ENCODE peak calls at places on chromosome 18, in five cellular contexts. U, X, O, A and T are unnamed samples.

GRCh38 chr18:62771494-62771893 is 56.2 kb downstream of the PHLPP1 start:
- DNase-seq in O (no peak), A (no peak), X (no peak), U (no peak), T (no peak)

GRCh38 chr18:41756141-41756540 is 198.9 kb upstream of the PIK3C3 start:
- DNase-seq in U (no peak), X (no peak), O (no peak), A (no peak), T (no peak)

GRCh38 chr18:58386780-58387179 is 242.1 kb downstream of the ALPK2 start:
- DNase-seq in A (no peak), U (no peak), X (no peak), O (no peak), T (no peak)

GRCh38 chr18:50286391-50287027 is 983 bp downstream of the CXXC1 start:
- DNase-seq in O (no peak), A (peak; percentile 86), X (no peak), U (no peak), T (peak; percentile 42)

GRCh38 chr18:10122116-10122515 is 208.3 kb downstream of the VAPA start:
- DNase-seq in X (no peak), O (peak; percentile 24), A (no peak), U (no peak), T (no peak)

GRCh38 chr18:50138181-50139064 is 56.5 kb downstream of the MYO5B start:
- DNase-seq in O (no peak), U (no peak), A (no peak), X (no peak), T (no peak)

GRCh38 chr18:74128114-74128513 is 19.5 kb downstream of the FBXO15 start:
- DNase-seq in A (no peak), U (no peak), O (no peak), X (no peak), T (no peak)

GRCh38 chr18:64337018-64337417 is 188.1 kb upstream of the LINC00305 start:
- DNase-seq in U (no peak), A (no peak), O (no peak), X (no peak), T (no peak)

GRCh38 chr18:33472554-33472953 is 32.0 kb upstream of the CCDC178 start:
- DNase-seq in A (no peak), X (no peak), U (no peak), O (no peak), T (no peak)

GRCh38 chr18:56575819-56576663 is 62.4 kb downstream of the TXNL1 start:
- DNase-seq in O (peak; percentile 51), A (peak; percentile 41), X (no peak), U (peak; percentile 34), T (no peak)

GRCh38 chr18:56568986-56569385 is 69.4 kb downstream of the TXNL1 start:
- DNase-seq in A (no peak), O (no peak), U (no peak), X (no peak), T (no peak)

GRCh38 chr18:967037-967576 is 62.4 kb downstream of the ADCYAP1 start:
- DNase-seq in U (no peak), O (no peak), A (peak; percentile 32), X (no peak), T (no peak)

GRCh38 chr18:31977270-31977872 is 34.4 kb upstream of the TRAPPC8 start:
- DNase-seq in U (no peak), X (peak; percentile 7), O (peak; percentile 33), A (peak; percentile 64), T (peak; percentile 8)

GRCh38 chr18:2970762-2971659 is 41.9 kb downstream of the LPIN2 start:
- DNase-seq in O (no peak), U (no peak), X (peak; percentile 52), A (peak; percentile 50), T (no peak)

GRCh38 chr18:70004698-70005097 is 57.0 kb upstream of the CD226 start:
- DNase-seq in A (no peak), O (no peak), X (no peak), U (no peak), T (no peak)

GRCh38 chr18:27109403-27109802 is 75.7 kb downstream of the CHST9 start:
- DNase-seq in O (no peak), U (no peak), X (no peak), A (no peak), T (no peak)

GRCh38 chr18:8224576-8224975 is 384.7 kb upstream of the RAB12 start:
- DNase-seq in X (no peak), U (no peak), O (no peak), A (no peak), T (no peak)

GRCh38 chr18:56576826-56577573 is 61.4 kb downstream of the TXNL1 start:
- DNase-seq in X (no peak), O (no peak), A (no peak), U (no peak), T (no peak)

GRCh38 chr18:1048048-1048447 is 143.4 kb downstream of the ADCYAP1 start:
- DNase-seq in A (no peak), O (no peak), X (no peak), U (no peak), T (no peak)

GRCh38 chr18:33761363-33761762 is 183.3 kb downstream of the ASXL3 start:
- DNase-seq in U (peak; percentile 1), O (no peak), A (peak; percentile 51), X (no peak), T (peak; percentile 34)

GRCh38 chr18:79923896-79924585 is 27.4 kb downstream of the SLC66A2 start:
- DNase-seq in O (no peak), X (no peak), U (no peak), A (no peak), T (no peak)

GRCh38 chr18:21484851-21485636 is 115.5 kb downstream of the ESCO1 start:
- DNase-seq in A (no peak), X (no peak), U (no peak), O (no peak), T (no peak)